ENCODE peak calls at places on chromosomes 12 and 14, in eight cellular contexts. M is PC-3, H is aorta, S is lower lobe of right lung, K is left lung, B is heart right ventricle, X is RWPE2, D is HepG2. E is an unnamed sample. For H3K4me1 and H3K27me3, the result is how much of the 10 kb centered on the place peaks cover.

GRCh38 chr12:18140969-18141368 is 51.0 kb upstream of the RERGL start:
- ATAC-seq in M (no peak), H (no peak), S (no peak), K (no peak), B (no peak), X (no peak), D (no peak), E (no peak)

GRCh38 chr14:54105406-54105805 is 148.8 kb upstream of the BMP4 start:
- ATAC-seq in M (peak), H (no peak), S (no peak), K (no peak), B (no peak), X (peak), D (no peak), E (no peak)

GRCh38 chr14:81550001-81550642 is 16.5 kb upstream of the SEL1L start:
- ATAC-seq in M (no peak), H (no peak), S (no peak), K (no peak), B (no peak), X (no peak), D (no peak), E (no peak)

GRCh38 chr12:112164326-112164660 is 38.9 kb downstream of the TRAFD1 start:
- ATAC-seq in M (no peak), H (no peak), S (no peak), K (no peak), B (no peak), X (no peak), D (no peak), E (no peak)

GRCh38 chr12:12265571-12266388 is 1.1 kb downstream of the LRP6 start:
- ATAC-seq in M (peak), H (no peak), S (no peak), K (peak), B (no peak), X (no peak), D (peak), E (no peak)

GRCh38 chr12:95168746-95169145 is 48.5 kb downstream of the FGD6 start:
- ATAC-seq in M (no peak), H (no peak), S (no peak), K (no peak), B (no peak), X (no peak), D (no peak), E (no peak)

GRCh38 chr12:89252284-89252683 is 100.0 kb downstream of the DUSP6 start:
- ATAC-seq in M (no peak), H (no peak), S (no peak), K (peak), B (no peak), X (no peak), D (no peak), E (peak)

GRCh38 chr12:8860165-8860961 is 37.9 kb downstream of the A2ML1 start:
- ATAC-seq in M (no peak), H (peak), S (peak), K (peak), B (no peak), X (no peak), D (peak), E (peak)

GRCh38 chr12:124203176-124203575 is 91.7 kb upstream of the RFLNA start:
- ATAC-seq in M (no peak), H (no peak), S (no peak), K (no peak), B (no peak), X (no peak), D (no peak), E (no peak)

GRCh38 chr12:124205405-124205804 is 89.5 kb upstream of the RFLNA start:
- ATAC-seq in M (no peak), H (no peak), S (no peak), K (no peak), B (no peak), X (no peak), D (no peak), E (no peak)

GRCh38 chr12:124207617-124208016 is 87.3 kb upstream of the RFLNA start:
- ATAC-seq in M (no peak), H (no peak), S (no peak), K (no peak), B (no peak), X (no peak), D (no peak), E (no peak)

GRCh38 chr12:124208469-124208868 is 86.4 kb upstream of the RFLNA start:
- ATAC-seq in M (no peak), H (no peak), S (no peak), K (no peak), B (no peak), X (no peak), D (no peak), E (no peak)

GRCh38 chr12:124207049-124207448 is 87.8 kb upstream of the RFLNA start:
- ATAC-seq in M (no peak), H (no peak), S (no peak), K (no peak), B (no peak), X (no peak), D (no peak), E (no peak)
- H3K27ac ChIP-seq in M (no peak), H (no peak), S (no peak), K (no peak), B (no peak), X (no peak), D (no peak), E (no peak)

DNA sequence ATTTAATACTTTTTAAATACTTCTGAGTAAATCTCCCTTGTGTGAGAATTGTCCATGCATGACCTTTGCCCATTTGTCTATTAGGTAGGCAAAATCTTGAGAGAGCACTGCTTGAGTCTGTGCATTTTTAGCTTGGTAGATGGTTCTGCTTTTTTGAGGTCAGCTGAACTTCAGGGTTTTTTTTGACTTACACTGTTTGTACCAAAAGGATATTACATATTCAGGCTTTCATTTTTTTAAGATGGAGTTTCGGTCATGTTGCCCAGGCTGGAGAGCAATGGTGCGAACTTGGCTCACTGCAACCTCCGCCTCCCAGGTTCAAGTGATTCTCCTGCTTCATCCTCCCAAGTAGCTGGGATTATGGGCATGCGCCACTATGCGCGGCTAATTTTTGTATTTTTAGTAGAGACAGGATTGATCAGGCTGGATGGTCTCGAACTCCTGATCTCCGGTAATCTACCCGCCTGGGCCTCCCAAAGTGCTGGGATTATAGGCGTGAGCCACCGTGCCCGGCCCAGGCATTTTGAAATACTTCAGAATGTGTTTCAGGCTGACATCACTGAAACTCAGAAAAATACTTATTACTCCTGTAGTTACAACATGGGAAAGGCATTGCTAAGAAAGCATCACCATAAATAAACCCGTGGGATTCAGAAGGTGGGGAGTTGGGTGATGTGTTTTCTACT is 11.1 kb downstream of the RASSF3 start:
- ATAC-seq in M (no peak), H (peak), S (no peak), K (no peak), B (no peak), X (no peak), D (no peak), E (no peak)
- H3K4me1 ChIP-seq in M (half or more), H (under half), S (half or more), K (under half), B (half or more), X (under half), D (under half), E (under half)

GRCh38 chr14:70821916-70822705 is 12.8 kb upstream of the MAP3K9 start:
- ATAC-seq in M (peak), H (peak), S (peak), K (peak), B (peak), X (peak), D (peak), E (peak)

GRCh38 chr14:70821581-70821915 is 12.2 kb upstream of the MAP3K9 start:
- ATAC-seq in M (peak), H (peak), S (no peak), K (peak), B (peak), X (peak), D (peak), E (no peak)

GRCh38 chr14:70822706-70823185 is 13.4 kb upstream of the MAP3K9 start:
- ATAC-seq in M (no peak), H (peak), S (peak), K (peak), B (peak), X (peak), D (peak), E (peak)

GRCh38 chr14:70827366-70828151 is 18.2 kb upstream of the MAP3K9 start:
- ATAC-seq in M (peak), H (no peak), S (no peak), K (no peak), B (no peak), X (no peak), D (peak), E (no peak)

GRCh38 chr14:70823281-70823680 is 14.0 kb upstream of the MAP3K9 start:
- ATAC-seq in M (no peak), H (no peak), S (no peak), K (no peak), B (no peak), X (no peak), D (no peak), E (no peak)
- H3K27me3 ChIP-seq in M (under half), H (under half), S (under half), K (under half), B (under half), X (under half), D (under half), E (under half)

GRCh38 chr12:66071556-66071955 is 59.0 kb downstream of the LLPH start:
- ATAC-seq in M (no peak), H (no peak), S (no peak), K (no peak), B (no peak), X (no peak), D (no peak), E (no peak)
- H3K27ac ChIP-seq in M (no peak), H (no peak), S (no peak), K (no peak), B (no peak), X (no peak), D (no peak), E (no peak)

GRCh38 chr12:106138279-106138645 is 492 bp downstream of the NUAK1 start:
- ATAC-seq in M (peak), H (peak), S (peak), K (no peak), B (peak), X (peak), D (peak), E (no peak)
- H3K4me1 ChIP-seq in M (half or more), H (under half), S (under half), K (under half), B (under half), X (under half), D (half or more), E (under half)